ENCODE peak calls at places on chromosomes 1 and 21, in seven cellular contexts. X is AG09309; G is CD4-positive, alpha-beta memory T cell; M is uterus; U is GM12865; W is Jurkat, Clone E6-1; I is CD8-positive, alpha-beta T cell. Z is an unnamed sample.

GRCh38 chr1:220483700-220484099 is 44.2 kb upstream of the MARK1 start:
- DNase-seq in X (no peak), G (no peak), M (no peak), U (no peak), W (no peak), I (no peak), Z (peak; percentile 21)

GRCh38 chr1:41464886-41465285 is 19.6 kb downstream of the EDN2 start:
- DNase-seq in X (no peak), G (no peak), M (no peak), U (no peak), W (no peak), I (no peak), Z (no peak)

GRCh38 chr1:211633523-211633843 is 41.9 kb downstream of the NEK2 start:
- DNase-seq in X (no peak), G (no peak), M (no peak), U (no peak), W (no peak), I (no peak), Z (no peak)

GRCh38 chr1:56304975-56305374 is 274.4 kb downstream of the PLPP3 start:
- DNase-seq in X (no peak), G (no peak), M (peak; percentile 78), U (no peak), W (no peak), I (no peak), Z (no peak)

GRCh38 chr21:15752763-15753407 is 23.1 kb downstream of the USP25 start:
- DNase-seq in X (no peak), G (no peak), M (no peak), U (no peak), W (no peak), I (no peak), Z (no peak)

GRCh38 chr1:5551274-5551966 is 440.8 kb downstream of the NPHP4 start:
- DNase-seq in X (no peak), G (no peak), M (no peak), U (no peak), W (peak; percentile 32), I (no peak), Z (peak; percentile 7)

GRCh38 chr1:165129568-165130164 is 226.8 kb downstream of the LMX1A start:
- DNase-seq in X (no peak), G (no peak), M (no peak), U (peak; percentile 56), W (peak; percentile 63), I (no peak), Z (no peak)

GRCh38 chr1:64162151-64162550 is 41.3 kb upstream of the UBE2U start:
- DNase-seq in X (no peak), G (no peak), M (no peak), U (no peak), W (no peak), I (no peak), Z (no peak)

GRCh38 chr1:61056674-61057439 is 25.5 kb upstream of the NFIA start:
- DNase-seq in X (no peak), G (peak; percentile 48), M (peak; percentile 54), U (no peak), W (no peak), I (no peak), Z (no peak)

GRCh38 chr21:29181799-29182470 is 51.5 kb downstream of the MAP3K7CL start:
- DNase-seq in X (peak; percentile 71), G (no peak), M (no peak), U (peak; percentile 67), W (no peak), I (no peak), Z (peak; percentile 68)

GRCh38 chr1:241186716-241187115 is 170.3 kb downstream of the RGS7 start:
- DNase-seq in X (no peak), G (no peak), M (no peak), U (no peak), W (no peak), I (no peak), Z (no peak)

GRCh38 chr1:222523852-222524251 is 24.1 kb downstream of the HHIPL2 start:
- DNase-seq in X (no peak), G (no peak), M (no peak), U (no peak), W (peak; percentile 53), I (no peak), Z (no peak)

GRCh38 chr1:79708646-79709237 is 702.2 kb upstream of the ADGRL4 start:
- DNase-seq in X (no peak), G (no peak), M (no peak), U (no peak), W (no peak), I (no peak), Z (no peak)

GRCh38 chr1:101301446-101301845 is 64.6 kb downstream of the S1PR1 start:
- DNase-seq in X (no peak), G (no peak), M (no peak), U (no peak), W (no peak), I (no peak), Z (no peak)

GRCh38 chr21:26140185-26140584 is 30.4 kb downstream of the APP start:
- DNase-seq in X (peak; percentile 87), G (no peak), M (peak; percentile 33), U (no peak), W (no peak), I (no peak), Z (peak; percentile 66)

GRCh38 chr1:204834752-204835151 is 35.9 kb upstream of the NFASC start:
- DNase-seq in X (no peak), G (no peak), M (no peak), U (no peak), W (no peak), I (no peak), Z (no peak)

GRCh38 chr21:29078884-29079765 is 5.7 kb upstream of the CCT8 start:
- DNase-seq in X (no peak), G (peak; percentile 39), M (no peak), U (peak; percentile 82), W (peak; percentile 81), I (no peak), Z (no peak)

GRCh38 chr1:166485620-166486019 is 318.8 kb upstream of the FAM78B start:
- DNase-seq in X (no peak), G (no peak), M (no peak), U (no peak), W (no peak), I (no peak), Z (no peak)

GRCh38 chr1:43466403-43466802 is 12.7 kb upstream of the HYI start:
- DNase-seq in X (no peak), G (no peak), M (no peak), U (no peak), W (peak; percentile 6), I (no peak), Z (no peak)

GRCh38 chr1:169741666-169742394 is 8.0 kb upstream of the SELE start:
- DNase-seq in X (peak; percentile 17), G (no peak), M (no peak), U (no peak), W (no peak), I (no peak), Z (peak; percentile 70)

GRCh38 chr1:149916193-149916926 is 1.3 kb downstream of the SV2A start:
- DNase-seq in X (no peak), G (no peak), M (no peak), U (no peak), W (no peak), I (no peak), Z (no peak)

DNA sequence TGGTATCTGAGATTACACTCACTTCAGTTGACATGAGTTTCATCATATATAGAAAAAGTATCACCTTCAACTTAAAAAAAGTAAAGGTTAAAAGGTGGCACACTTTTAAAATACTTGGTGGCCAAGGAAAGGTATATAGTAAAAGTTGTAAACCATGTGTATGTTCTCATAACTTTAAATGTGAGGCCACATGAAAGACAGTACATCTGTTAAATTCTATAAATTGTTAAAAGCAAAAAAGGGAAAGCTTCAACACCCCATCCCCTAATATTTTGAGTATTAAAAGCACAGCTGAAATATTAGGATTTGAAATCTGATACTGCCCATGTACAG is 5.6 kb downstream of the IRF2BP2 start:
- DNase-seq in X (no peak), G (no peak), M (no peak), U (no peak), W (no peak), I (no peak), Z (no peak)
- H3K4me3 ChIP-seq in X (peak overlapping the region; percentile 83), G (peak overlapping the region; percentile 92), M (peak overlapping the region; percentile 48), U (peak overlapping the region; percentile 88), W (peak overlapping the region; percentile 19), I (peak overlapping the region; percentile 73), Z (peak overlapping the region; percentile 75)

GRCh38 chr1:26278835-26279597 is 870 bp upstream of the SH3BGRL3 start:
- DNase-seq in X (no peak), G (peak; percentile 14), M (peak; percentile 43), U (peak; percentile 48), W (no peak), I (no peak), Z (no peak)

GRCh38 chr1:26277261-26277661 is 2.6 kb upstream of the SH3BGRL3 start:
- DNase-seq in X (no peak), G (no peak), M (no peak), U (no peak), W (no peak), I (no peak), Z (no peak)

GRCh38 chr1:26277719-26278118 is 2.2 kb upstream of the SH3BGRL3 start:
- DNase-seq in X (no peak), G (no peak), M (no peak), U (no peak), W (no peak), I (no peak), Z (no peak)

GRCh38 chr1:26279598-26280332 is at the start of gene SH3BGRL3:
- DNase-seq in X (no peak), G (peak; percentile 83), M (peak; percentile 83), U (peak; percentile 90), W (peak; percentile 72), I (peak; percentile 75), Z (no peak)

GRCh38 chr1:26278303-26278702 is 1.6 kb upstream of the SH3BGRL3 start:
- DNase-seq in X (peak; percentile 83), G (no peak), M (no peak), U (no peak), W (no peak), I (no peak), Z (peak; percentile 63)
- H3K4me3 ChIP-seq in X (no peak overlapping the region), G (no peak overlapping the region), M (no peak overlapping the region), U (no peak overlapping the region), W (no peak overlapping the region), I (no peak overlapping the region), Z (no peak overlapping the region)

GRCh38 chr1:27011058-27011764 is 1.4 kb downstream of the TENT5B start:
- DNase-seq in X (no peak), G (no peak), M (peak; percentile 87), U (no peak), W (no peak), I (no peak), Z (no peak)
- H3K4me3 ChIP-seq in X (no peak overlapping the region), G (no peak overlapping the region), M (peak overlapping the region; percentile 52), U (no peak overlapping the region), W (no peak overlapping the region), I (no peak overlapping the region), Z (no peak overlapping the region)

GRCh38 chr1:117371436-117372151 is 4.3 kb downstream of the MAN1A2 start:
- DNase-seq in X (peak; percentile 29), G (no peak), M (no peak), U (no peak), W (no peak), I (no peak), Z (no peak)
- H3K4me3 ChIP-seq in X (no peak overlapping the region), G (no peak overlapping the region), M (no peak overlapping the region), U (peak overlapping the region; percentile 72), W (no peak overlapping the region), I (no peak overlapping the region), Z (peak overlapping the region; percentile 2)

DNA sequence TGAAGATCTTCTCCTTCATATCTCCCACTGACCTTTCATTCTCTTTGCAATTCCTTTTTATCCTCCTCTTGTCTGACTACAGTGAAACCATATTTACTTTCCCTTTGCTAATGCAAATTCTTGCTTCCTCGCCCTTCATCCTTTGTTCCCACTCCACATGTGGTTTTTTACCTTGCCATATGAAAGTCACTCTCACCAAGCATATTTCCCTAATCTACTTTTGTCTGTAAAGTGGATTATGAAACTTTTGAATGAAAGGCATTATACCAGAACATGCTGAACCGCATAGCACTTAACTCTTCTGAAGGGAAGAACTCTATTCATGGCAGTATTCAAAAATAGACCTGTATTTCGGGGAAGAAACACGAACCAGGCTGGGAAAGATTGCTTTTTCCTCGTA is 8.0 kb upstream of the TMPRSS15 start:
- DNase-seq in X (no peak), G (no peak), M (no peak), U (no peak), W (peak; percentile 10), I (no peak), Z (no peak)
- H3K4me3 ChIP-seq in X (no peak overlapping the region), G (no peak overlapping the region), M (no peak overlapping the region), U (no peak overlapping the region), W (no peak overlapping the region), I (no peak overlapping the region), Z (no peak overlapping the region)

Z was measured in HFF-Myc.